ENCODE peak calls at places on chromosomes 4 and X, in five cellular contexts. V, G, B, O and A are unnamed samples.
A peak's percentile ranks its signal among the peaks of the same experiment; 100 is the strongest.

GRCh38 chrX:43862434-43862833 is 19.8 kb downstream of the MAOB start:
- DNase-seq in V (no peak), G (no peak), B (no peak), O (no peak), A (no peak)

GRCh38 chrX:106619797-106620196 is 8.0 kb downstream of the RADX start:
- DNase-seq in V (peak; percentile 42), G (no peak), B (no peak), O (peak; percentile 8), A (no peak)

GRCh38 chr4:121030711-121031110 is 41.6 kb downstream of the NDNF start:
- DNase-seq in V (peak; percentile 49), G (no peak), B (no peak), O (no peak), A (no peak)

GRCh38 chr4:145326491-145326890 is 146.1 kb upstream of the OTUD4 start:
- DNase-seq in V (no peak), G (no peak), B (no peak), O (no peak), A (no peak)

GRCh38 chrX:49071877-49072711 is 1.7 kb downstream of the PRAF2 start:
- DNase-seq in V (peak; percentile 85), G (peak; percentile 88), B (no peak), O (no peak), A (no peak)

GRCh38 chrX:150854856-150855255 is 43.6 kb downstream of the CD99L2 start:
- DNase-seq in V (no peak), G (no peak), B (no peak), O (no peak), A (peak; percentile 42)

GRCh38 chrX:4373777-4374176 is 660.3 kb upstream of the PRKX start:
- DNase-seq in V (no peak), G (no peak), B (no peak), O (no peak), A (no peak)

GRCh38 chrX:38965883-38966282 is 164.6 kb downstream of the MID1IP1 start:
- DNase-seq in V (no peak), G (no peak), B (no peak), O (no peak), A (no peak)

GRCh38 chrX:29225670-29226069 is 638.4 kb downstream of the IL1RAPL1 start:
- DNase-seq in V (no peak), G (no peak), B (no peak), O (no peak), A (no peak)

GRCh38 chr4:106816501-106816900 is 219.6 kb downstream of the DKK2 start:
- DNase-seq in V (peak; percentile 59), G (no peak), B (no peak), O (no peak), A (no peak)

DNA sequence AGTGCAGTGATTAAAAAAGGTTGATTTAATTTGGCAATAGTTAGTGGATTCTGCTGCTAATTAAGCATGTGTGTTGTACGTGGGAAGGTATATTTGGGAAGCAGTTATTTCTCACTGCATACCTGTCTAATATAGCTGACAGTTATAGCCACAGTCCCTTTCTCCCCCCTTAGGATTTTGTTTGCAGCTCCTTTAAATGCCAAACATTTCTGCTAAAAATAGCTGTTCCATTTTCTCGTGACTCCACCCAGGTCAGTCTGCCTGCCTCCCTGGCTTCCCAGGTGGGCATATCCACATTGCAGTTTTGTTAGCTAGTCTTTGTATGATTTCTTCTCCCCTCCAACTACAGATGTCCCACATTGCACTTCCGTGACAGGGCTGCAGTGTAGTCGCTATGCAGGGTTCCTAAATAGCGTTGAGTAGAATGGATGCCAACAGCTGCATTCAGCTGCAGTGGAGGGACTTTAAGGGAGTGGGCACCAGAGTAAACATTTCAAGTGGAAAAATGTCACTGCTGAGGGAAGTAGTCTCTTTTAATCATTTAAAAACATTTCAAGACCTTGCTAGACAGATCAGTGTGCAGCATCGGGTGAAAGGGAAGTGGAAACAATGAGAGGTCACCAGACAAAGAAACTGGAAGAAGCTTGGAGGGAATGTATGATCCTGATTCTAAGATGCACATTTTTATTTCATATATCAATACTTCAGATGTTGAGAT is 326.3 kb downstream of the RAPGEF2 start:
- DNase-seq in V (no peak), G (no peak), B (no peak), O (no peak), A (no peak)
- H3K4me3 ChIP-seq in V (no peak overlapping the region), G (no peak overlapping the region), B (no peak overlapping the region), O (no peak overlapping the region), A (no peak overlapping the region)

GRCh38 chrX:72621163-72621562 is 48.5 kb upstream of the HDAC8 start:
- DNase-seq in V (peak; percentile 25), G (no peak), B (no peak), O (no peak), A (no peak)
- H3K4me3 ChIP-seq in V (no peak overlapping the region), G (no peak overlapping the region), B (no peak overlapping the region), O (no peak overlapping the region), A (no peak overlapping the region)

DNA sequence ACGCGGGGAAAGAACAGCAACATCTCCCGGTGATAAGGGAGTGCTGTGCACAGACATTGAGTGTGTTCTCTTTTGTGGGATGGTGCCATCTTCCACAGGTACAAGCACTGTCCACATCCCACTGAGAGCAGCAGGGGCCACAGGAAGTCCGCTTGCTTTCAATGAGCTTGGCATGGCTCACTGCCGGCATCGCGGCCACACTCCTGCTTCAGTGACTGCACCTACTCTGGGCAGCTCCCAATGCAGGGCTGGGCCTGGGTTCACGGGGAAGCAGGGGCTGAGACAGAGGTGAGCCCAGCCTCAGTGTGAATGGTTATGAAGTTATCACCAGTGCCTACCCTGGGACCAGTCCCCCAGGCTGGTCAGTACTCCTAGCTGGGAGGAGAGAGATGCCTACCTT is 99.1 kb downstream of the MGST2 start:
- DNase-seq in V (no peak), G (no peak), B (no peak), O (no peak), A (no peak)
- H3K4me3 ChIP-seq in V (no peak overlapping the region), G (no peak overlapping the region), B (peak overlapping the region; percentile 36), O (no peak overlapping the region), A (no peak overlapping the region)

GRCh38 chr4:2812600-2812932 is 19.7 kb downstream of the SH3BP2 start:
- DNase-seq in V (peak; percentile 49), G (no peak), B (no peak), O (no peak), A (no peak)

GRCh38 chr4:2812985-2813384 is 20.1 kb downstream of the SH3BP2 start:
- DNase-seq in V (peak; percentile 54), G (no peak), B (no peak), O (no peak), A (no peak)

GRCh38 chr4:2813446-2814405 is 20.8 kb downstream of the SH3BP2 start:
- DNase-seq in V (no peak), G (no peak), B (no peak), O (no peak), A (no peak)

GRCh38 chr4:2809610-2810180 is 16.8 kb downstream of the SH3BP2 start:
- DNase-seq in V (no peak), G (no peak), B (no peak), O (no peak), A (no peak)

DNA sequence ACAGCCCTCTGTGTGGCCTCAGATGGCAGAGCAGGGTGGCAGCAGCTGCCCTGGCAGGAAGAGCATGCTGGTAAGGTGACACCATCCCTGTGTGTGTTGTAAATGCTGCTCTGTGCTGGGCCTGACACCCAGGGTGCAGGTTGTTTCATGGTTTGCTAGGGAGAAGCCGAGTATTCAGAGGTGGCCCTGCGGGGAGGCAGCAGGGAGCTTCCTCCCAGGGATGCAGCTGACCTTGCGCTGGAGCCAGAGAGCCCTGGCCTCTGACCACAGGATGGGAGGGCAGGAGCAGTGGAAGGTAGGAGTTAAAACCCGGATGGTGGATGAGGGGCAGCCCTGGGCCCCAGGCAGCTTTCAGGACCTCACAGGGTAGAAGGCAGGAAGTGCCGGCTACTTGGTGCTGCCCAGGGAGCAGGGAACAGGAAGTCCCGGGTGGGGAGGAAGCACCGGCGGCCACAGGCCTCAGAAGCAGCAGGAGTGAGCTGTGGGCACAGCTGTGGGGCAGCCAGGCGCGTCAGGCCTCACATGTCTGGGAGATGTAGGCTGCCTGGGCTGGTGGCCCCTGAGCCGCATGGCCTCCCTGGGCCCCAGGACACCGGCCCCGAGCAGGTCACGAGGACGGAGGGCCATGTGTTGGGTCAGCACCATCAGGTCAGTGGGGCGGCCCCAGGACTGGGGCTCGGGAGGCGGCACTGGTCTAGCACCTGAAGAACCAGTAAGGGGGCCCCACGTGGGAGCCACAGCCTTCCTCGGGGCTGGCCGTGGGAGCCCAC is 19.1 kb downstream of the SH3BP2 start:
- DNase-seq in V (peak; percentile 84), G (peak; percentile 93), B (peak; percentile 98), O (peak; percentile 56), A (peak; percentile 76)
- H3K4me3 ChIP-seq in V (no peak overlapping the region), G (no peak overlapping the region), B (peak overlapping the region; percentile 83), O (peak overlapping the region; percentile 74), A (peak overlapping the region; percentile 81)

DNA sequence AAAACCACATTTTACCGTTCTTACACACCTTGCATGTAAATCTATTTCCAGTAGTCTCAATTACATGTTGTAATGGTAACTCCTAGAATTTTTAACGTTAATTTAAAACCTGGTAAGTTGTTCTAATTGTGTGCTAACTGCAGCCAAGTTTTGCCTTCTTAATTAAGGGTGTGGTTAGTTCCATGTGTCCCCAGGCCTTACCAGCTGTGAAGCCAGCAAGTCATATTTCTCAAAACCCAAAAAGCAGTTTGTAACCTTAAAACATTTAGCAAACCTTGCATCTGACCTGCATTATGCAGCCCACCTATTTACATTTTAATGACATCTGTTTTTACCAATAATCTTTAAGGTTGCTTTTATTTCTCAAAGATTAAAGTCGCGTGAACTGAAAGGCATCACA is 18.4 kb upstream of the FAM47E start:
- DNase-seq in V (no peak), G (no peak), B (no peak), O (no peak), A (no peak)
- H3K4me3 ChIP-seq in V (no peak overlapping the region), G (no peak overlapping the region), B (no peak overlapping the region), O (no peak overlapping the region), A (no peak overlapping the region)

DNA sequence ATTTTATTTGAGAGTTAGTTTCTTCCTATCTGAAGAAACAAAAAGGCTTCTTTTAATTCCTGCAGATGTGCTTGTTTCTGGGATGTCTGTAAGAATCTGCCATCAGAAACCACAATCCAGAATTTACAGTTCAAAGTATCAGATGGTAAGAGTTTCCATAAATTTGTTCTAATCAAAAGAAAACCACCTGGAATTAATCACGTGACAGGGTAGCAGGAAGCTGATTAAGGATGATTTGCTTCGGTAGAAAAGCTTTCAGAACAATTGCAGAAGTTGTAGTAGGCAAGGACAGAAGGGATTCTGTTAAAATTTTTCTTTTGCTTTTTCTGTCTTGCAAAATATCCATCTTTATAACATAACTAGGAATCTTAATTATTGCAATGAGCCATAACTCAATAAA is 1975.1 kb upstream of the AGA start:
- DNase-seq in V (no peak), G (no peak), B (no peak), O (no peak), A (no peak)
- H3K4me3 ChIP-seq in V (no peak overlapping the region), G (no peak overlapping the region), B (no peak overlapping the region), O (no peak overlapping the region), A (no peak overlapping the region)

DNA sequence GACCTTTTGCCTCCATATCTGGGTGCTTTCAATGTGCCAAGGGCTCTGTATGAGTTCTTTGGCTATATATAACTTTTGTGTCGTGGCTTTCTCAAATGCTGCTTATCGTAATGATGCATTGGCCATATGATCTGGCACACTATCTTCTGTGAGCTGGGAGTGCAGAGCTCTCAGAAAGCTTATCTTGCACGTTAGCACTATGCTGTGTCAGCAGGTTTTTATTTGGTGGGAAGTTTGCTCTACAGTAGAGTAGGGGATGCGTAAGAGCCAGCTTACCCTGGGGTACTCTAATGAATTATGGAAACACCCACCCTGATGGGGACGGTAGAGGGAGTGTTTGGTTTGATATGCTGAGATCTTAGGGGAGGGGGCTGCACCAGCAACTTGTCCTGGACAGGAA is 119.6 kb downstream of the FAAH2 start:
- DNase-seq in V (no peak), G (no peak), B (no peak), O (no peak), A (no peak)
- H3K4me3 ChIP-seq in V (no peak overlapping the region), G (no peak overlapping the region), B (no peak overlapping the region), O (no peak overlapping the region), A (no peak overlapping the region)